ENCODE peak calls at places on chromosomes 1 and 21, in nine cellular contexts. Y is Calu3; Z is A549; P is fibroblast of mammary gland; E is astrocyte of the cerebellum; O is Peyer's patch; K is GM04504; X is activated naive CD4-positive, alpha-beta T cell treated with anti-CD3 and anti-CD28 coated beads, Interleukin-2, amount 10 ng/mL, durations not matched to agents 7 days and 5 days; S is substantia nigra. T is an unnamed sample.

GRCh38 chr1:230867903-230868735 is at the start of gene C1orf198:
- DNase-seq in E (no peak), X (peak; percentile 81), Y (peak; percentile 88), K (no peak), S (peak; percentile 69), Z (peak; percentile 56), P (no peak), O (peak; percentile 84), T (peak; percentile 75)

GRCh38 chr21:33314096-33314495 is 10.7 kb upstream of the IFNAR1 start:
- DNase-seq in K (no peak), Y (no peak), P (peak; percentile 58), X (no peak), E (peak; percentile 72), O (no peak), Z (no peak), S (no peak), T (no peak)

GRCh38 chr1:118986291-118986838 is 1.8 kb downstream of the TBX15 start:
- DNase-seq in Y (no peak), Z (no peak), K (no peak), E (no peak), P (peak; percentile 58), X (no peak), O (no peak), S (no peak), T (no peak)

GRCh38 chr1:154840557-154841176 is 29.4 kb downstream of the KCNN3 start:
- DNase-seq in K (no peak), X (no peak), P (peak; percentile 2), E (no peak), Y (no peak), Z (no peak), S (no peak), O (no peak), T (no peak)

GRCh38 chr1:201059871-201060555 is 36.5 kb upstream of the KIF21B start:
- DNase-seq in E (no peak), K (no peak), X (no peak), Z (peak; percentile 28), O (no peak), S (no peak), Y (no peak), P (no peak), T (no peak)

GRCh38 chr1:219140308-219140877 is 33.3 kb upstream of the LYPLAL1 start:
- DNase-seq in Z (no peak), E (no peak), X (no peak), Y (no peak), P (no peak), K (no peak), S (no peak), O (no peak), T (no peak)

GRCh38 chr1:26789953-26790352 is 2.2 kb downstream of the PIGV start:
- DNase-seq in Y (no peak), O (no peak), K (no peak), S (no peak), E (peak; percentile 58), X (no peak), Z (no peak), P (no peak), T (no peak)

GRCh38 chr1:203954788-203955552 is 93.6 kb downstream of the SNRPE start:
- DNase-seq in O (no peak), Y (no peak), E (no peak), S (no peak), Z (peak; percentile 7), P (peak; percentile 7), X (no peak), K (no peak), T (no peak)

GRCh38 chr1:59442492-59442891 is 145.6 kb downstream of the FGGY start:
- DNase-seq in S (no peak), Z (no peak), K (no peak), E (no peak), X (no peak), O (no peak), P (no peak), Y (no peak), T (no peak)

GRCh38 chr1:60034999-60035398 is 38.6 kb downstream of the C1orf87 start:
- DNase-seq in X (no peak), P (no peak), E (no peak), Z (no peak), Y (no peak), K (no peak), S (no peak), O (no peak), T (no peak)

GRCh38 chr21:43825936-43826622 is 36.7 kb downstream of the RRP1 start:
- DNase-seq in X (no peak), Y (no peak), P (no peak), E (no peak), Z (peak; percentile 13), K (no peak), O (no peak), S (no peak), T (no peak)

GRCh38 chr1:46401514-46401913 is 7.4 kb downstream of the FAAH start:
- DNase-seq in Z (no peak), O (no peak), K (no peak), S (no peak), X (no peak), E (no peak), P (peak; percentile 51), Y (no peak), T (no peak)

GRCh38 chr21:36910581-36911307 is 55.7 kb downstream of the HLCS start:
- DNase-seq in E (peak; percentile 48), X (no peak), K (no peak), Y (no peak), Z (peak; percentile 86), O (no peak), P (peak; percentile 35), S (no peak), T (no peak)

GRCh38 chr1:107750364-107750959 is 214.5 kb downstream of the VAV3 start:
- DNase-seq in Y (peak; percentile 67), K (peak; percentile 62), S (peak; percentile 3), O (peak; percentile 86), Z (peak; percentile 64), X (peak; percentile 55), P (peak; percentile 73), E (peak; percentile 57), T (peak; percentile 60)

GRCh38 chr1:43958351-43959255 is 11.2 kb upstream of the DPH2 start:
- DNase-seq in Z (no peak), P (no peak), O (no peak), E (no peak), S (no peak), X (no peak), Y (no peak), K (no peak), T (no peak)

GRCh38 chr21:14092834-14093560 is 117.8 kb downstream of the LIPI start:
- DNase-seq in O (no peak), Z (no peak), Y (no peak), X (no peak), K (no peak), S (no peak), E (no peak), P (no peak), T (no peak)

GRCh38 chr1:41714613-41715389 is 203.9 kb downstream of the HIVEP3 start:
- DNase-seq in Z (no peak), O (no peak), E (no peak), K (no peak), S (no peak), X (no peak), Y (no peak), P (no peak), T (no peak)

GRCh38 chr1:236098267-236098666 is 33.4 kb upstream of the NID1 start:
- DNase-seq in O (no peak), Z (no peak), E (no peak), X (no peak), S (no peak), P (no peak), K (no peak), Y (no peak), T (no peak)

GRCh38 chr1:186768906-186769305 is 59.8 kb upstream of the PLA2G4A start:
- DNase-seq in Z (no peak), K (no peak), P (no peak), O (no peak), Y (peak; percentile 14), E (no peak), S (no peak), X (no peak), T (no peak)

GRCh38 chr1:45892068-45892785 is 88.8 kb downstream of the MAST2 start:
- DNase-seq in X (no peak), S (no peak), K (peak; percentile 60), E (peak; percentile 91), O (no peak), Z (peak; percentile 71), P (peak; percentile 92), Y (peak; percentile 33), T (no peak)

GRCh38 chr21:38597436-38597835 is 99.2 kb upstream of the ERG start:
- DNase-seq in E (no peak), K (no peak), P (peak; percentile 15), X (no peak), O (no peak), Z (no peak), S (no peak), Y (no peak), T (no peak)